ENCODE peak calls at places on chromosomes 12 and 14, in five cellular contexts. One of them, this sample, is unnamed.

GRCh38 chr12:106131671-106132070 is 7.1 kb downstream of the NUAK1 start:
- DNase-seq in CD8-positive, alpha-beta T cell: no peak
- DNase-seq in MM.1S: no peak
- DNase-seq in cardiac muscle cell: no peak
- DNase-seq in IMR-90: peak; percentile 71
- DNase-seq in this sample: no peak

GRCh38 chr14:23660290-23661226 is 24.4 kb downstream of the DHRS2 start:
- DNase-seq in CD8-positive, alpha-beta T cell: peak; percentile 34
- DNase-seq in MM.1S: no peak
- DNase-seq in cardiac muscle cell: no peak
- DNase-seq in IMR-90: no peak
- DNase-seq in this sample: no peak

GRCh38 chr12:12123209-12123608 is 52.5 kb downstream of the BCL2L14 start:
- DNase-seq in CD8-positive, alpha-beta T cell: no peak
- DNase-seq in MM.1S: no peak
- DNase-seq in cardiac muscle cell: no peak
- DNase-seq in IMR-90: no peak
- DNase-seq in this sample: no peak

GRCh38 chr12:21774358-21775129 is at the start of gene KCNJ8:
- DNase-seq in CD8-positive, alpha-beta T cell: no peak
- DNase-seq in MM.1S: peak; percentile 16
- DNase-seq in cardiac muscle cell: peak; percentile 94
- DNase-seq in IMR-90: peak; percentile 50
- DNase-seq in this sample: peak; percentile 33

GRCh38 chr12:13841358-13841757 is 140.0 kb downstream of the GRIN2B start:
- DNase-seq in CD8-positive, alpha-beta T cell: no peak
- DNase-seq in MM.1S: no peak
- DNase-seq in cardiac muscle cell: no peak
- DNase-seq in IMR-90: no peak
- DNase-seq in this sample: no peak

GRCh38 chr12:104064842-104065441 is 611 bp downstream of the HCFC2 start:
- DNase-seq in CD8-positive, alpha-beta T cell: peak; percentile 22
- DNase-seq in MM.1S: peak; percentile 28
- DNase-seq in cardiac muscle cell: peak; percentile 63
- DNase-seq in IMR-90: no peak
- DNase-seq in this sample: no peak

GRCh38 chr14:74324945-74325361 is 22.2 kb upstream of the ABCD4 start:
- DNase-seq in CD8-positive, alpha-beta T cell: no peak
- DNase-seq in MM.1S: peak; percentile 25
- DNase-seq in cardiac muscle cell: peak; percentile 54
- DNase-seq in IMR-90: peak; percentile 38
- DNase-seq in this sample: no peak

GRCh38 chr14:104306450-104307040 is 168.2 kb downstream of the KIF26A start:
- DNase-seq in CD8-positive, alpha-beta T cell: no peak
- DNase-seq in MM.1S: no peak
- DNase-seq in cardiac muscle cell: no peak
- DNase-seq in IMR-90: no peak
- DNase-seq in this sample: no peak

GRCh38 chr14:76720382-76720813 is 40.9 kb upstream of the VASH1 start:
- DNase-seq in CD8-positive, alpha-beta T cell: no peak
- DNase-seq in MM.1S: peak; percentile 29
- DNase-seq in cardiac muscle cell: peak; percentile 81
- DNase-seq in IMR-90: peak; percentile 38
- DNase-seq in this sample: no peak

GRCh38 chr12:120399531-120399930 is 30.6 kb upstream of the MSI1 start:
- DNase-seq in CD8-positive, alpha-beta T cell: no peak
- DNase-seq in MM.1S: no peak
- DNase-seq in cardiac muscle cell: no peak
- DNase-seq in IMR-90: peak; percentile 75
- DNase-seq in this sample: no peak

GRCh38 chr12:71636704-71637115 is 26.9 kb downstream of the ZFC3H1 start:
- DNase-seq in CD8-positive, alpha-beta T cell: no peak
- DNase-seq in MM.1S: peak; percentile 76
- DNase-seq in cardiac muscle cell: peak; percentile 85
- DNase-seq in IMR-90: peak; percentile 72
- DNase-seq in this sample: no peak

GRCh38 chr12:47188576-47189441 is 109.0 kb upstream of the AMIGO2 start:
- DNase-seq in CD8-positive, alpha-beta T cell: no peak
- DNase-seq in MM.1S: no peak
- DNase-seq in cardiac muscle cell: no peak
- DNase-seq in IMR-90: peak; percentile 84
- DNase-seq in this sample: no peak

GRCh38 chr12:12926571-12927071 is 25.3 kb downstream of the GPRC5D start:
- DNase-seq in CD8-positive, alpha-beta T cell: no peak
- DNase-seq in MM.1S: no peak
- DNase-seq in cardiac muscle cell: no peak
- DNase-seq in IMR-90: no peak
- DNase-seq in this sample: no peak

GRCh38 chr12:118402251-118402650 is 25.9 kb downstream of the SUDS3 start:
- DNase-seq in CD8-positive, alpha-beta T cell: no peak
- DNase-seq in MM.1S: no peak
- DNase-seq in cardiac muscle cell: no peak
- DNase-seq in IMR-90: peak; percentile 93
- DNase-seq in this sample: no peak

GRCh38 chr12:27382924-27383323 is 50.3 kb downstream of the BMAL2 start:
- DNase-seq in CD8-positive, alpha-beta T cell: no peak
- DNase-seq in MM.1S: no peak
- DNase-seq in cardiac muscle cell: no peak
- DNase-seq in IMR-90: no peak
- DNase-seq in this sample: no peak

GRCh38 chr12:108793756-108794441 is 62.6 kb upstream of the CORO1C start:
- DNase-seq in CD8-positive, alpha-beta T cell: no peak
- DNase-seq in MM.1S: no peak
- DNase-seq in cardiac muscle cell: peak; percentile 28
- DNase-seq in IMR-90: no peak
- DNase-seq in this sample: no peak

GRCh38 chr12:127560041-127560478 is 706.9 kb upstream of the TMEM132C start:
- DNase-seq in CD8-positive, alpha-beta T cell: no peak
- DNase-seq in MM.1S: no peak
- DNase-seq in cardiac muscle cell: no peak
- DNase-seq in IMR-90: no peak
- DNase-seq in this sample: no peak
- TF ChIP-seq CTCF in CD8-positive, alpha-beta T cell: no peak
- TF ChIP-seq CTCF in MM.1S: no peak
- TF ChIP-seq CTCF in cardiac muscle cell: no peak
- TF ChIP-seq CTCF in IMR-90: no peak
- TF ChIP-seq CTCF in this sample: no peak

DNA sequence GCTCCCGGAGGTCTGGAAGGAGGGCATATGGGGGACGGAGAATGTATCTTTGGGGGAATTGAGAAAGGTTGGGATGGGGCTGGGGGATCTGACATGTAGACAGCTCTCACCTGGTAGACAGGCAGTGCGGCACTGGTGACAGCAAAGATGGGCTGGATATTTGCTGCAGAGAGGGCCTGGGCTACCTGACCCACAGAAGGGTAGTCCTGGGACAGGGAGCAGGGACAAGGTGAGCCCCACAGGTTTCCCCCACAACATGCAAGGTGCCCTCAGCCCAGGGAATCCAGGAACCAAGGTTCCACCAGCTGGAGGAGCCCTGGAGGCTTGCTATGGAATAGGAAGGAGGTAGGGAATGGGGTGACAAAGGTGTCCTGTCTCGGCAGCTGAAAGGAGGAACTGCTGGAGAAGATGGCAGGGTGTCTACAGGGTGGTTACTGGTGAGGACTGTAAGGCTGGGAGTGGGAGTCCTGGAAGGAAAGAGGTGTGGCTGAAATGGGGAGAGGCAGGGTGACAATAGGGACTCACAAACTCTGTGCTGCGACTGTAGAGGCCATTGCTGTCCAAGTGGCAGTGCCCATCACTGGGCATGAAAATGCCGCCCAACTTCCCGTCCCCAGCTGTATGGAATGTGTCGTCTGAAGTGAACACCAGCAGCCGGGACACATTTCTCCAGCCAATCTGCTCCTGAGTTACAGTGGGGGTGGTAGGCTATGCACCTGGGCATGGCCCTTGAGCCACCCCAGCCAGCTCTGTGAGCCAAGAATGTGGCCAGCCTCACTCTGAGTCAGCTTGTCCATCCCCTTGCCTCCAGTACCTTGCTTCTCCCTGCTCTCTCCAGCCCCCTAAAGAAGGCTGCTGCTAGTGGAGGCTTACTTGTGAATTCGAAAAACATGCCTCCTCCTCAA is 11.3 kb downstream of the ITGB7 start:
- DNase-seq in CD8-positive, alpha-beta T cell: no peak
- DNase-seq in MM.1S: no peak
- DNase-seq in cardiac muscle cell: no peak
- DNase-seq in IMR-90: no peak
- DNase-seq in this sample: no peak
- H3K27me3 ChIP-seq in CD8-positive, alpha-beta T cell: no peaks in the 10 kb centered on the region
- H3K27me3 ChIP-seq in MM.1S: no peaks in the 10 kb centered on the region
- H3K27me3 ChIP-seq in cardiac muscle cell: peaks cover 13% of the 10 kb centered on the region
- H3K27me3 ChIP-seq in IMR-90: peaks cover 2% of the 10 kb centered on the region
- H3K27me3 ChIP-seq in this sample: no peaks in the 10 kb centered on the region

GRCh38 chr12:65672441-65672840 is 151.8 kb upstream of the HMGA2 start:
- DNase-seq in CD8-positive, alpha-beta T cell: no peak
- DNase-seq in MM.1S: no peak
- DNase-seq in cardiac muscle cell: no peak
- DNase-seq in IMR-90: no peak
- DNase-seq in this sample: no peak
- H3K4me1 ChIP-seq in CD8-positive, alpha-beta T cell: no peaks in the 10 kb centered on the region
- H3K4me1 ChIP-seq in MM.1S: peaks cover 7% of the 10 kb centered on the region
- H3K4me1 ChIP-seq in cardiac muscle cell: no peaks in the 10 kb centered on the region
- H3K4me1 ChIP-seq in IMR-90: peaks cover 23% of the 10 kb centered on the region
- H3K4me1 ChIP-seq in this sample: no peaks in the 10 kb centered on the region

GRCh38 chr14:98146416-98146815 is 1125.6 kb downstream of the BCL11B start:
- DNase-seq in CD8-positive, alpha-beta T cell: no peak
- DNase-seq in MM.1S: no peak
- DNase-seq in cardiac muscle cell: no peak
- DNase-seq in IMR-90: no peak
- DNase-seq in this sample: no peak
- TF ChIP-seq CTCF in CD8-positive, alpha-beta T cell: no peak
- TF ChIP-seq CTCF in MM.1S: no peak
- TF ChIP-seq CTCF in cardiac muscle cell: no peak
- TF ChIP-seq CTCF in IMR-90: no peak
- TF ChIP-seq CTCF in this sample: no peak

DNA sequence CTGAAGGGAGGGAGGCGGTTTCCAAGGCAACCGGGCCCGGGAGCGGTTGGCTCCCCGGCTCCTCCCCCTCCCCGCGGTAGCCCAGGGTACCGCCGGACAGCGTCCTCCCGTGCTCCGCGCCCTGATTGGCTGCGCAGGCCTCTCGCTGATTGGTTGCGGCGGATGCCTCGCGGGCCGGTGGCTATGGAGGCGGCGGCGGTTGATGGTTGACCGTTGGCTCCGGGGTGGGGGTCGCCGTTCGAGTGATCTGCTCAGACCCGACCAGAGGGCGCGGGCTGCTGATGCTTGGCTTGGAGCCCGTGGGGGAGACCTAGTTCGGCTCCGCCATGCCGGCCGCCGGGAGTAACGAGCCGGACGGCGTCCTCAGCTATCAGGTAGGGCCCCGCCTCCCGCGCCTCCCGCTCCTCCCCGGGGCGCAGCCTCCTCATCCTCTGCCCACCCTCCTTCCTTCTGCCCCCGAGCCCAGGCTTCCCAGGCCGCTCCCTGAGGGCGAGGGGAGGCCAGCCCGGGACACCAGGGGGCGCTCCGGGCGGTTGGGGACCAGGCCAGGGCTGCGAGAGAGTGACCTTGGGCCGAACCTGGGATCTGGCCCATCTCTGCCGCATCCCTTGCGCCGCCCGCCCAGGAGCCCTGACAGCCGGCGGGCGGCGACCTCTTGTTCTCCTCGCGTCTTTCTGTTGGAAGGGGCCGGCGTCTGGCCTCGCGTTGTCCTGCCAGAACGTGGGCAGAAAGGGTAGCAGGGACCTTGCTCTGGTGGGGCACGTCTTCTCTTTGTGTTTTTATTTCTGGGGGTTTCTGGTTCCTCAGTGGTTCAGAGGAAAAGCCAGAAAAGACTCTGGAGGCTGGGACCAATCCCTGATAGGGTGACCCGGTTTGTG is at the start of gene SLC4A8:
- DNase-seq in CD8-positive, alpha-beta T cell: peak; percentile 69
- DNase-seq in MM.1S: peak; percentile 94
- DNase-seq in cardiac muscle cell: peak; percentile 98
- DNase-seq in IMR-90: peak; percentile 85
- DNase-seq in this sample: peak; percentile 24
- H3K27me3 ChIP-seq in CD8-positive, alpha-beta T cell: no peaks in the 10 kb centered on the region
- H3K27me3 ChIP-seq in MM.1S: peaks cover 3% of the 10 kb centered on the region
- H3K27me3 ChIP-seq in cardiac muscle cell: no peaks in the 10 kb centered on the region
- H3K27me3 ChIP-seq in IMR-90: no peaks in the 10 kb centered on the region
- H3K27me3 ChIP-seq in this sample: no peaks in the 10 kb centered on the region

DNA sequence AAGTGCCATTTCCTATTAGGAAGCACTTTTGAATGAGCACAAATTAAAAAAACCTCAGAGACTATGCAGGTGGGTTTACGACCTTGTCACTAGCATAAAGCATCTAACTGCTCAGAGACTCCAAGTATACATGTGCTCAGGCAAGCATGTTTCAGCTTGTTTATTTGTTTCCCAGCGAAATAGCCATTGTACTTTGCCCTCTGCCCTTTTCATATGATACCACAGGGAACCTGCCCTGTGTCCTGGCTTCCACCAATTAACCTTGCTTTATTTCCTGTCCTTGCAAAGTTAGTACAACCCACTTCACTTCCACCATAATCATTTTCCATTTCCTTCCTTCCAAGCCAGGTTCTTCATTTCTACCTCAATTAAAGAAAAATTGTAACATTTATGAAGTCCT is 194.9 kb downstream of the DUSP6 start:
- DNase-seq in CD8-positive, alpha-beta T cell: no peak
- DNase-seq in MM.1S: no peak
- DNase-seq in cardiac muscle cell: no peak
- DNase-seq in IMR-90: no peak
- DNase-seq in this sample: no peak
- H3K4me1 ChIP-seq in CD8-positive, alpha-beta T cell: no peaks in the 10 kb centered on the region
- H3K4me1 ChIP-seq in MM.1S: peaks cover 8% of the 10 kb centered on the region
- H3K4me1 ChIP-seq in cardiac muscle cell: no peaks in the 10 kb centered on the region
- H3K4me1 ChIP-seq in IMR-90: peaks cover 5% of the 10 kb centered on the region
- H3K4me1 ChIP-seq in this sample: peaks cover 14% of the 10 kb centered on the region

GRCh38 chr14:102665665-102666064 is 73.2 kb downstream of the RCOR1 start:
- DNase-seq in CD8-positive, alpha-beta T cell: no peak
- DNase-seq in MM.1S: no peak
- DNase-seq in cardiac muscle cell: peak; percentile 19
- DNase-seq in IMR-90: no peak
- DNase-seq in this sample: no peak
- TF ChIP-seq CTCF in CD8-positive, alpha-beta T cell: no peak
- TF ChIP-seq CTCF in MM.1S: no peak
- TF ChIP-seq CTCF in cardiac muscle cell: no peak
- TF ChIP-seq CTCF in IMR-90: no peak
- TF ChIP-seq CTCF in this sample: no peak

GRCh38 chr12:53899230-53899629 is 39.4 kb upstream of the HOXC13 start:
- DNase-seq in CD8-positive, alpha-beta T cell: no peak
- DNase-seq in MM.1S: no peak
- DNase-seq in cardiac muscle cell: no peak
- DNase-seq in IMR-90: no peak
- DNase-seq in this sample: no peak
- H3K27me3 ChIP-seq in CD8-positive, alpha-beta T cell: no peaks in the 10 kb centered on the region
- H3K27me3 ChIP-seq in MM.1S: peaks cover 35% of the 10 kb centered on the region
- H3K27me3 ChIP-seq in cardiac muscle cell: peaks cover 79% of the 10 kb centered on the region
- H3K27me3 ChIP-seq in IMR-90: peaks cover 7% of the 10 kb centered on the region
- H3K27me3 ChIP-seq in this sample: no peaks in the 10 kb centered on the region

This sample was measured in tibial nerve.